ENCODE peak calls at places on chromosomes 16 and 17, in seven cellular contexts. R, L, W, F, V, X and D are unnamed samples.

GRCh38 chr17:82238562-82239201 is 9.8 kb downstream of the SLC16A3 start:
- DNase-seq in L (peak; percentile 75), V (no peak), F (peak; percentile 91), W (peak; percentile 80), X (peak; percentile 65), R (peak; percentile 92), D (no peak)

GRCh38 chr17:35944151-35944550 is 638 bp upstream of the LYZL6 start:
- DNase-seq in X (no peak), W (no peak), L (no peak), V (no peak), F (no peak), R (no peak), D (no peak)

GRCh38 chr17:18248300-18248731 is 10.2 kb downstream of the FLII start:
- DNase-seq in L (peak; percentile 65), R (peak; percentile 76), X (peak; percentile 29), V (peak; percentile 81), F (peak; percentile 45), W (peak; percentile 64), D (peak; percentile 98)

GRCh38 chr16:82843606-82844271 is 217.0 kb downstream of the CDH13 start:
- DNase-seq in L (no peak), X (no peak), F (no peak), V (no peak), W (no peak), R (no peak), D (no peak)

GRCh38 chr17:82536220-82537201 is 17.0 kb downstream of the FOXK2 start:
- DNase-seq in V (no peak), R (peak; percentile 88), X (no peak), W (no peak), F (no peak), L (no peak), D (no peak)

GRCh38 chr17:16989953-16990860 is 18.3 kb upstream of the TNFRSF13B start:
- DNase-seq in F (no peak), R (peak; percentile 78), V (no peak), W (no peak), X (no peak), L (no peak), D (no peak)

GRCh38 chr17:83062011-83062817 is 17.2 kb upstream of the METRNL start:
- DNase-seq in F (no peak), V (no peak), L (peak; percentile 1), R (no peak), X (no peak), W (no peak), D (no peak)

GRCh38 chr17:14427914-14428639 is 127.2 kb downstream of the HS3ST3B1 start:
- DNase-seq in L (peak; percentile 46), W (peak; percentile 32), F (no peak), R (no peak), V (no peak), X (peak; percentile 37), D (no peak)

GRCh38 chr17:56595831-56596740 is 2.6 kb downstream of the NOG start:
- DNase-seq in X (no peak), F (peak; percentile 87), V (no peak), L (peak; percentile 53), W (peak; percentile 40), R (peak; percentile 50), D (no peak)

GRCh38 chr16:46911650-46912049 is 27.5 kb downstream of the GPT2 start:
- DNase-seq in F (no peak), V (no peak), W (no peak), X (no peak), L (no peak), R (no peak), D (no peak)

GRCh38 chr16:57367111-57367752 is 5.1 kb upstream of the CX3CL1 start:
- DNase-seq in F (no peak), W (no peak), X (no peak), L (no peak), R (peak; percentile 54), V (no peak), D (no peak)

GRCh38 chr17:63974594-63975192 is 2.0 kb upstream of the SCN4A start:
- DNase-seq in F (no peak), X (no peak), L (no peak), V (no peak), R (peak; percentile 89), W (no peak), D (no peak)

GRCh38 chr17:41825175-41825845 is 10.7 kb downstream of the NT5C3B start:
- DNase-seq in X (no peak), W (no peak), R (no peak), F (no peak), V (no peak), L (no peak), D (no peak)

GRCh38 chr17:28612936-28613872 is 781 bp downstream of the RSKR start:
- DNase-seq in F (no peak), X (peak; percentile 6), L (peak; percentile 39), V (peak; percentile 66), R (peak; percentile 47), W (peak; percentile 15), D (peak; percentile 47)

GRCh38 chr17:57257213-57257873 is 1.0 kb downstream of the MSI2 start:
- DNase-seq in F (no peak), V (no peak), W (peak; percentile 40), L (no peak), R (peak; percentile 29), X (no peak), D (no peak)

GRCh38 chr16:87618216-87618615 is 15.9 kb downstream of the JPH3 start:
- DNase-seq in X (no peak), V (no peak), L (no peak), F (no peak), W (no peak), R (no peak), D (no peak)

GRCh38 chr17:64661981-64662773 is at the start of gene SMURF2:
- DNase-seq in X (peak; percentile 75), F (peak; percentile 29), W (peak; percentile 77), R (peak; percentile 91), L (peak; percentile 77), V (peak; percentile 86), D (peak; percentile 66)

GRCh38 chr16:31087481-31087880 is 1.3 kb downstream of the PRSS53 start:
- DNase-seq in L (no peak), F (no peak), X (no peak), W (no peak), V (no peak), R (no peak), D (no peak)

GRCh38 chr16:1791943-1792812 is 1.3 kb downstream of the IGFALS start:
- DNase-seq in L (no peak), V (no peak), F (no peak), X (no peak), R (no peak), W (no peak), D (no peak)

GRCh38 chr17:29190039-29190438 is 9.8 kb upstream of the MYO18A start:
- DNase-seq in W (no peak), V (no peak), L (no peak), F (no peak), R (no peak), X (no peak), D (no peak)

GRCh38 chr16:50151744-50152143 is 1.4 kb upstream of the TENT4B start:
- DNase-seq in L (peak; percentile 27), X (no peak), V (no peak), W (peak; percentile 48), R (no peak), F (no peak), D (no peak)

GRCh38 chr16:12341966-12342365 is 365.4 kb downstream of the SNX29 start:
- DNase-seq in L (no peak), F (no peak), R (peak; percentile 24), X (no peak), W (no peak), V (no peak), D (no peak)

GRCh38 chr16:65202461-65202860 is 80.6 kb upstream of the CDH11 start:
- DNase-seq in R (peak; percentile 55), L (no peak), X (no peak), F (no peak), W (no peak), V (no peak), D (no peak)

GRCh38 chr17:67049025-67049739 is 4.8 kb downstream of the CACNG1 start:
- DNase-seq in V (no peak), L (no peak), F (no peak), X (no peak), R (no peak), W (no peak), D (no peak)

GRCh38 chr17:38428150-38428642 is at the start of gene ARHGAP23:
- DNase-seq in F (peak; percentile 30), V (peak; percentile 39), W (peak; percentile 40), R (peak; percentile 84), X (peak; percentile 24), L (peak; percentile 30), D (no peak)

GRCh38 chr17:72387487-72387886 is 266.7 kb downstream of the SOX9 start:
- DNase-seq in F (peak; percentile 48), R (peak; percentile 86), L (no peak), W (no peak), V (no peak), X (no peak), D (no peak)

GRCh38 chr17:17603178-17603894 is 11.8 kb upstream of the PEMT start:
- DNase-seq in W (no peak), V (no peak), L (no peak), X (no peak), F (no peak), R (no peak), D (no peak)

GRCh38 chr17:13538841-13539411 is 62.8 kb downstream of the HS3ST3A1 start:
- DNase-seq in R (no peak), F (peak; percentile 19), X (no peak), W (no peak), V (no peak), L (no peak), D (no peak)